ENCODE peak calls at places on chromosomes 12 and 14, in five cellular contexts. H is effector memory CD4-positive, alpha-beta T cell; F is IMR-90; Z is pancreas; R is CD8-positive, alpha-beta T cell. T is an unnamed sample.
A peak's percentile ranks its signal among the peaks of the same experiment; 100 is the strongest.

GRCh38 chr14:72443991-72444431 is 449.9 kb downstream of the DPF3 start:
- DNase-seq in F (no peak), H (no peak), Z (no peak), R (no peak), T (no peak)

GRCh38 chr12:13864081-13864673 is 117.2 kb downstream of the GRIN2B start:
- DNase-seq in F (peak; percentile 61), H (no peak), R (peak; percentile 11), Z (peak; percentile 89), T (peak; percentile 77)

GRCh38 chr12:66598081-66598480 is 80.8 kb downstream of the GRIP1 start:
- DNase-seq in R (no peak), F (no peak), H (no peak), Z (no peak), T (no peak)

GRCh38 chr14:78399316-78399889 is 229.2 kb downstream of the NRXN3 start:
- DNase-seq in Z (no peak), F (no peak), R (no peak), H (no peak), T (no peak)

GRCh38 chr14:61933021-61933420 is 170.8 kb downstream of the SNAPC1 start:
- DNase-seq in F (no peak), Z (no peak), H (no peak), R (no peak), T (no peak)

GRCh38 chr12:47844264-47845020 is 24.7 kb upstream of the HDAC7 start:
- DNase-seq in Z (no peak), R (no peak), F (no peak), H (no peak), T (no peak)

GRCh38 chr14:19974844-19975243 is 547 bp upstream of the OR4K15 start:
- DNase-seq in H (peak; percentile 11), Z (no peak), F (no peak), R (no peak), T (no peak)

GRCh38 chr12:92619730-92620684 is 82.8 kb upstream of the PLEKHG7 start:
- DNase-seq in F (no peak), H (no peak), Z (no peak), R (no peak), T (no peak)

DNA sequence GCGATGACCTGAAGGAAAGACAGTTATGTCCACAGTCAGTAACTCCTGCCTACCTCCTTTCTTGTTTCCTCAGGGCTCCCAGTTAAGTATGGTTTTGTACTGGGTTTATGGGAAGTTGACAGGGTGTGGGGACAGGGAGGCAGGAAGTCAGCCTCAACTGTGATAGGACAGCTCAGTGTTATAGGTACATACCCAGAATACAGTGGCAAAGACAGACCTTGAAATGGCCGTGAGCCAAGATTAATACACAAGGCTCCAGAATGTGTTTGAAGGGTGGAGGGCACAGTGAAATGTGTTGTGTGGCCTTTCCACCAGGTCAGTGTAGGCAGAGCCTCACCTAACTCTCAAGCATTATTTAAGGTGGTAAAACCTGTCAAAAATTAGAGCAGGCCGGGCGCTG is 4.6 kb upstream of the BIN2 start:
- DNase-seq in F (no peak), H (no peak), R (no peak), Z (no peak), T (no peak)
- H3K27ac ChIP-seq in F (no peak overlapping the region), H (peak overlapping the region; percentile 30), R (no peak overlapping the region), Z (no peak overlapping the region), T (no peak overlapping the region)

DNA sequence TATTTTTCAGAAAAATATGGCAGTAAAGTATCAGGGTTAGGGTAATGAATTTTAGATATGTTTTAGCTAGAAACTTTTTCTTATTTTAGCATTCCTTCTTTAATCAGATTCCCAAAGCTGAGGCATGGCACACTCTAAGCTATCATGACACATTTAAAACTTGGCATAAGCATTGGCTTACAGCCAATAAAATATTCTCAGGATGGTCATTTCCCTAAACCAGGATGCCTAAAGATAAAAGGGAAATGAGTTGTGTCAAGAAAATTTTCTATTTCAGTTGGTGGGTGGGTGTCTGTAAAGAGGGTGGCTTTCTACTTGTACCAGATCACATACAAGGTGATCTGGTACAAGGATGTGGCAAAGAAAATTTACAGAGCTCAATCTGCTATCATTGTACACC is 47.8 kb downstream of the PEBP1 start:
- DNase-seq in R (no peak), H (no peak), F (no peak), Z (no peak), T (no peak)
- H3K27ac ChIP-seq in R (no peak overlapping the region), H (no peak overlapping the region), F (no peak overlapping the region), Z (peak overlapping the region; percentile 71), T (no peak overlapping the region)

DNA sequence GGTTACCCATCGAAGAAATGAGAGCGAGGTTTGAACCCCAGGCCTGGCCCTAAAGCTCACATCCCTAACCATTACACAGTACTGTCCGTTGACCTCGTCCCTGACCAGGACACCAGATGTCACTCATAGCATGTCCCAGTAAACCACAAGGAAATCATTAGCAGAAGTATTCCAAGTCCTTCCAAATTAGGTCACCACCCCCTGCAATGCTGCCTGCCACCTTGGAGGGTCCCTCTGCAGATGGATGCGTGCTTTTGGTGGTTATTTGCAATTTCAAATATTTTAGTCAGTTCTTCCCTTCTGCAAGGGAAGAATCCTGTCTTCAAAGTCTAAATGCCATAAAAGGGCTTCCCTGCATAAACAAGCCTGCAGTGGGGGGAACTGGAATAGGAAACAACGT is 71.3 kb downstream of the CLMN start:
- DNase-seq in Z (no peak), R (no peak), H (no peak), F (no peak), T (no peak)
- H3K27ac ChIP-seq in Z (no peak overlapping the region), R (no peak overlapping the region), H (no peak overlapping the region), F (no peak overlapping the region), T (no peak overlapping the region)

GRCh38 chr12:96908170-96908675 is 1.2 kb downstream of the NEDD1 start:
- DNase-seq in H (no peak), R (no peak), F (no peak), Z (no peak), T (no peak)
- H3K27ac ChIP-seq in H (peak overlapping the region; percentile 99), R (peak overlapping the region; percentile 100), F (no peak overlapping the region), Z (peak overlapping the region; percentile 85), T (no peak overlapping the region)

GRCh38 chr12:67650528-67651379 is 2.2 kb downstream of the DYRK2 start:
- DNase-seq in Z (no peak), F (no peak), H (no peak), R (no peak), T (no peak)

GRCh38 chr12:67648306-67649164 is at the start of gene DYRK2:
- DNase-seq in F (peak; percentile 74), Z (peak; percentile 93), R (peak; percentile 71), H (peak; percentile 66), T (peak; percentile 89)

GRCh38 chr12:67651380-67651695 is 2.8 kb downstream of the DYRK2 start:
- DNase-seq in Z (no peak), H (peak; percentile 12), R (no peak), F (peak; percentile 59), T (no peak)

GRCh38 chr12:67649165-67650126 is 901 bp downstream of the DYRK2 start:
- DNase-seq in R (peak; percentile 31), H (peak; percentile 8), F (no peak), Z (peak; percentile 81), T (peak; percentile 66)

DNA sequence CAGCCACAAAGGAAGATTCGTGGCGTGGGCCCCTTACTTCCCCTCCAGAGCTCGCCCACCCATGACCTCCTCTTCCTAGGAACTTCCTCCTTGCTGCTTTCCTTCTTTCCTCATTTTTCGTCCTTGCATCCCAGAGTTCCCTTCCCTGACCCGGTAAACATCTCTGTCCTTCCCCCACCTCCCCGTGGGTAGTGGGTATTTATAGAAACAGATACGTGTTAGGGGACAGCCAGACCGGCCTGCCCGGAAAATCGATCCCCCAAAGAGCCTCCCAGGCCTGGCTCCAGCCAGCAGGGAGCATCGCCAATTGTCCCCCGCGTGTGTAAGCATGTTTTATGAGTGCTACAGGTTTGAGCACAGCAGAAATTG is 1.6 kb downstream of the DYRK2 start:
- DNase-seq in H (no peak), Z (peak; percentile 61), R (no peak), F (no peak), T (peak; percentile 65)
- H3K27ac ChIP-seq in H (peak overlapping the region; percentile 89), Z (peak overlapping the region; percentile 94), R (peak overlapping the region; percentile 79), F (peak overlapping the region; percentile 92), T (peak overlapping the region; percentile 42)

GRCh38 chr14:26286806-26287205 is 311.0 kb downstream of the NOVA1 start:
- DNase-seq in H (no peak), R (no peak), F (peak; percentile 38), Z (no peak), T (no peak)
- H3K27ac ChIP-seq in H (no peak overlapping the region), R (no peak overlapping the region), F (peak overlapping the region; percentile 62), Z (no peak overlapping the region), T (no peak overlapping the region)

GRCh38 chr14:91159906-91160305 is 46.0 kb downstream of the DGLUCY start:
- DNase-seq in R (no peak), Z (no peak), H (no peak), F (no peak), T (no peak)

GRCh38 chr14:91159182-91159581 is 45.3 kb downstream of the DGLUCY start:
- DNase-seq in Z (no peak), R (no peak), F (no peak), H (no peak), T (no peak)

GRCh38 chr14:91167380-91167770 is 53.5 kb downstream of the DGLUCY start:
- DNase-seq in H (no peak), Z (no peak), R (no peak), F (no peak), T (no peak)

GRCh38 chr14:91164676-91165075 is 50.8 kb downstream of the DGLUCY start:
- DNase-seq in Z (peak; percentile 68), F (no peak), H (no peak), R (no peak), T (no peak)

GRCh38 chr14:91163316-91163715 is 49.4 kb downstream of the DGLUCY start:
- DNase-seq in Z (no peak), H (no peak), R (no peak), F (no peak), T (no peak)
- H3K27ac ChIP-seq in Z (peak overlapping the region; percentile 54), H (no peak overlapping the region), R (no peak overlapping the region), F (no peak overlapping the region), T (no peak overlapping the region)